ENCODE peak calls at places on chromosomes 11 and 22, in four cellular contexts. E is cardiac fibroblast, F is kidney, O is fibroblast of lung. W is an unnamed sample.

GRCh38 chr11:113477321-113477720 is 2.1 kb upstream of the DRD2 start:
- DNase-seq in E (no peak), F (no peak), O (no peak), W (peak)

GRCh38 chr11:134844838-134845237 is 432.8 kb upstream of the B3GAT1 start:
- DNase-seq in E (no peak), F (no peak), O (no peak), W (peak)

GRCh38 chr11:126500981-126501380 is 145.5 kb downstream of the ST3GAL4 start:
- DNase-seq in E (no peak), F (no peak), O (no peak), W (no peak)

GRCh38 chr22:17084554-17085276 is at the start of gene IL17RA:
- DNase-seq in E (peak), F (peak), O (peak), W (peak)

GRCh38 chr22:27401321-27401720 is 400.2 kb downstream of the MN1 start:
- DNase-seq in E (peak), F (no peak), O (no peak), W (no peak)

GRCh38 chr11:45622861-45623260 is 42.6 kb downstream of the CHST1 start:
- DNase-seq in E (no peak), F (no peak), O (no peak), W (no peak)

GRCh38 chr11:76218449-76219206 is 12.3 kb upstream of the WNT11 start:
- DNase-seq in E (no peak), F (peak), O (no peak), W (no peak)

GRCh38 chr11:72786305-72787261 is 7.3 kb downstream of the STARD10 start:
- DNase-seq in E (no peak), F (no peak), O (no peak), W (peak)

GRCh38 chr11:124946735-124947141 is 7.3 kb upstream of the CCDC15 start:
- DNase-seq in E (peak), F (no peak), O (peak), W (no peak)

GRCh38 chr22:48366591-48366990 is 1461.1 kb downstream of the BRD1 start:
- DNase-seq in E (no peak), F (no peak), O (no peak), W (no peak)

GRCh38 chr11:86481399-86481798 is 106.7 kb downstream of the CCDC81 start:
- DNase-seq in E (peak), F (no peak), O (no peak), W (no peak)

GRCh38 chr11:124586247-124586860 is 16.6 kb downstream of the OR8A1 start:
- DNase-seq in E (peak), F (no peak), O (peak), W (peak)

GRCh38 chr11:61575886-61576516 is 4.9 kb downstream of the SYT7 start:
- DNase-seq in E (no peak), F (no peak), O (no peak), W (peak)

GRCh38 chr11:115709297-115709696 is 205.1 kb upstream of the CADM1 start:
- DNase-seq in E (no peak), F (no peak), O (no peak), W (no peak)

GRCh38 chr11:27296406-27296994 is 66.5 kb downstream of the CCDC34 start:
- DNase-seq in E (peak), F (no peak), O (peak), W (peak)

GRCh38 chr22:23251445-23252093 is 71.3 kb downstream of the BCR start:
- DNase-seq in E (peak), F (no peak), O (peak), W (no peak)

GRCh38 chr11:72015511-72016061 is 16.9 kb downstream of the IL18BP start:
- DNase-seq in E (no peak), F (no peak), O (peak), W (peak)

GRCh38 chr11:38019072-38019775 is 1421.2 kb upstream of the RAG2 start:
- DNase-seq in E (peak), F (peak), O (peak), W (peak)

GRCh38 chr11:8531982-8532381 is 62.0 kb downstream of the STK33 start:
- DNase-seq in E (no peak), F (no peak), O (no peak), W (no peak)

GRCh38 chr11:7186190-7186589 is 65.5 kb upstream of the SYT9 start:
- DNase-seq in E (peak), F (no peak), O (peak), W (no peak)

GRCh38 chr11:47398551-47398950 is 9.8 kb upstream of the SLC39A13 start:
- DNase-seq in E (no peak), F (peak), O (no peak), W (no peak)

GRCh38 chr11:85095239-85095638 is 531.9 kb downstream of the DLG2 start:
- DNase-seq in E (no peak), F (no peak), O (no peak), W (no peak)

GRCh38 chr11:121575250-121575962 is 122.6 kb upstream of the SORL1-AS1 start:
- DNase-seq in E (peak), F (peak), O (peak), W (no peak)

GRCh38 chr11:68819362-68819761 is 22.4 kb downstream of the CPT1A start:
- DNase-seq in E (no peak), F (no peak), O (no peak), W (no peak)

GRCh38 chr22:48507171-48507570 is 1320.5 kb downstream of the BRD1 start:
- DNase-seq in E (no peak), F (no peak), O (no peak), W (no peak)

GRCh38 chr11:35009191-35009940 is 92.9 kb downstream of the PDHX start:
- DNase-seq in E (peak), F (no peak), O (peak), W (no peak)

GRCh38 chr11:35009941-35010337 is 93.5 kb downstream of the PDHX start:
- DNase-seq in E (no peak), F (no peak), O (no peak), W (no peak)

GRCh38 chr11:35006389-35007128 is 90.1 kb downstream of the PDHX start:
- DNase-seq in E (no peak), F (no peak), O (peak), W (no peak)

GRCh38 chr11:35005156-35005780 is 88.8 kb downstream of the PDHX start:
- DNase-seq in E (no peak), F (no peak), O (no peak), W (no peak)

GRCh38 chr11:35007277-35007676 is 90.9 kb downstream of the PDHX start:
- DNase-seq in E (no peak), F (no peak), O (no peak), W (no peak)
- H3K4me3 ChIP-seq in E (no peak), F (no peak), O (no peak), W (no peak)

GRCh38 chr22:46673205-46673604 is 53.0 kb downstream of the GRAMD4 start:
- DNase-seq in E (no peak), F (no peak), O (no peak), W (no peak)

GRCh38 chr22:46672731-46673130 is 52.5 kb downstream of the GRAMD4 start:
- DNase-seq in E (no peak), F (no peak), O (no peak), W (no peak)

GRCh38 chr22:46674906-46675305 is 54.7 kb downstream of the GRAMD4 start:
- DNase-seq in E (no peak), F (no peak), O (no peak), W (no peak)

GRCh38 chr22:46674367-46674781 is 54.2 kb downstream of the GRAMD4 start:
- DNase-seq in E (no peak), F (peak), O (no peak), W (no peak)

DNA sequence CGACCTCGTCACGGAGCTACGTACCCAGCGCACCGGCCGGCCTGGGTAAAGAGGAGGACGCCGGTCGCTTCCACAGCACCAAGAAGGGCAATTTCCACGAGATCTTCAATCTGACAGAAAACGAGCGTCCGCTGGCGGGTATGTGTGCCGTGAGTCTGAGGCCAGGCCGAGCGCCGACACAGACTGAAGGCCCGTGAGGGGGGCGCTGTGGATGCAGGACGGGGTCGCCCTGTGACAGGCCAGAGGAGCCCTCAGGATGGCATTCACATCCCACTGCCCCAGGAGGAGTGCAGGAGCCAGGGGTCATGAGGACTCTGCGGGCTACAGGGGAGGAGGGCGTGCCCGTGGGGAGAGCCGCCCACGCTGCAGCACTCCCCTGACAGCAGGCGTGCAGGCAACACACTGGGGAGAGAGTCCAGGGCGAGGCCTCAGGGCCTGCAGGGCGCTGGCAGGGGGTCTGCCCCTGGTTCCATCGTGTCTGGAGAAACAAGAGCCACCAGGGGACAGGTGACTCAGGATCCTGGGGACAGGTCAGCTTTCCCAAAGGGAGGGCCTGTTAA is 53.6 kb downstream of the GRAMD4 start:
- DNase-seq in E (no peak), F (no peak), O (no peak), W (peak)
- H3K4me3 ChIP-seq in E (no peak), F (no peak), O (no peak), W (no peak)

DNA sequence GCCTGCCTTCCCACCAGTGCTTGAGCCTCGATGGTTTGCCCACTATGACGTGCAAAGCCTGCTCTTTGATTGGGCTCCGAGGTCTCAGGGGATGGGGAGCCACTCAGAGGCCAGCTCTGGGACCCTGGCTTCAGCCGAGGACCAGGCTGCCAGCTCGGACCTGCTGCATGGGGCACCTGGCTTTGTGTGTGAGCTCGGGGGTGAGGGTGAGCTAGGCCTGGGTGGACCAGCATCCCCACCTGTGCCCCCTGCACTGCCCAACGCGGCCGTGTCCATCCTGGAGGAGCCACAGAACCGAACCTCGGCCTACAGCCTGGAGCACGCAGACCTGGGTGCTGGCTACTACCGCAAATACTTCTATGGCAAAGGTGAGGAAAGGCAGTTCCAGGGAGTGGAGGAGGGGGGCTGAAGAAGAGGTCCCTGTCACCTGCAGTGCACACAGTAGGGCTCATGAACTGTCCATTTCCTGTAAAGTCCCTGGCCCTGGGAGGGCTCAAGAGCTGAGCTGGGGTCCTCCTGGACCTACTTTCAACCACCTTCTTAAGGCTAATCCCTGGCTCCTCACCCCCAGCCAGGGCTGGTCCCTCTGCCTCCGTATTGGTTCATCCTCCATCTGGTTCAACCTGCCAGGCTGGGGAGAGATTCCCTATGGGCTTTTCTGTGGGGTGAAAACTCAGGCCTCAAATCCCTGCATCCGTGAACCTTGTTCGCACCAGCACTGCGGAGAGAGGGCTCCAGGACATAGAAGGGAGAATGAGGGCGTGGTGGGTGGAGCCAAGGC is 3.5 kb downstream of the SIPA1 start:
- DNase-seq in E (no peak), F (peak), O (no peak), W (no peak)
- H3K4me3 ChIP-seq in E (no peak), F (no peak), O (no peak), W (peak)

DNA sequence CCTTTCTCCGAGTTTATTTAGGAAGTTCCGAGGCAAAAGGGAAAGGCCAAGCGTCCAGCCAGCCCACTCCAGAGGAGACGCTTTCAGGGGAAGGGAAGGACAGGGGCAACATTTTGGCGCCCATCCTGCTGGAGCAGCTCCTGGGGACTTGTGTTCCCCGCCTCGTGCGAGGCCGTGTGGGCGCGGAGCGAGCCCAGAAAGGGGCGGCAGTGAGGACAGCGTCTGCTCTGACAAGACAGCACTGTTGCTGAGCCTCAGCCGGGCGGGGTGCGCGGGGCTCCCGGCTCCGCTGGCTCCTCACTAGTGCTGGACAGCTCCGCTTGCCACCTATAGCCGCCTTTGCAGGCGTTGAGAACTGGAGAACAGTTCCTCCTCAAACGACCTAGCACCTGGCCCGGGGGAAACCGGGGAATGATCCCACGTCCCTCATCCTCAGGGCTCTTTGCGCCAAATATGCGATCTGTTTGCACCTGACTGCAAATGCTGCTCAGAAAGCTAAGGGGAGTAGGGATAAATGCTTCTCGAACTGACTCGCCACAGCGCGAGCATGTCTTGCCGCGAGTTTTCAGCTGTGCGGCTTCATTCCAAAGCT is 722 bp upstream of the GUCY1A2 start:
- DNase-seq in E (peak), F (peak), O (peak), W (peak)
- H3K4me3 ChIP-seq in E (peak), F (peak), O (peak), W (peak)

DNA sequence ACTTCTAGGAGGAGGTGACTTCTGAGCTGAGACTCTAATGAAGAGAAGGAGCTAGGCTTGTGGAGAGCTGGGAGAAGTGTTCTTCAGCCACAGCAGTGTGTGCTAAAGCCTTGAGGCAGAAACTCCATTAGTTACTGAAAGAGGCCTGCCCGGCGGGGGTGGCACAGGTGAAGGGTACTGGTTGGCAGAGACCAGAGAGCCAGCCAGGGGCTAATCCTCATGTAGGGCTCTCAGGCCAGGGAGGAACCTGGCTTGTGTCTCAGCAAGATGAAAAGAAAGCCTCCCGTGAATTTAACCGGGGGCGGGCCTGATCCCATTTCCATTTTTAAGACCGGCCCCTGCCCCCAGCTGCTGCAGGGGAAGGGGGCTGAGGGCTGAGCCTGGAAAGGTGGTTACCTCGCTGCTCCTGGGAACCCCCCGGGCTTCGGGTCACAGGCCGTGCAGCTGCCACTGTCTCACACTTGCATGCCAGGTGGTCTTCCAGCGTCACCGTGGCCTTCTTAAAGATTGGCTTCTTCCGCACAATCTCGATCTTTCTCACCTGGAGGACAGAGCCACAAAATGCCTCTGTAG is 15.0 kb downstream of the PDGFB start:
- DNase-seq in E (no peak), F (peak), O (no peak), W (peak)
- H3K4me3 ChIP-seq in E (no peak), F (no peak), O (no peak), W (no peak)

GRCh38 chr11:62706841-62707240 is 383 bp downstream of the BSCL2 start:
- DNase-seq in E (no peak), F (no peak), O (no peak), W (no peak)
- H3K4me3 ChIP-seq in E (no peak), F (peak), O (no peak), W (peak)

GRCh38 chr22:49768511-49768910 is 59.2 kb downstream of the BRD1 start:
- DNase-seq in E (no peak), F (peak), O (no peak), W (peak)

GRCh38 chr22:49771266-49772065 is 56.2 kb downstream of the BRD1 start:
- DNase-seq in E (no peak), F (peak), O (no peak), W (peak)

GRCh38 chr22:49770454-49771265 is 57.0 kb downstream of the BRD1 start:
- DNase-seq in E (no peak), F (peak), O (no peak), W (peak)

GRCh38 chr22:49768961-49769690 is 58.5 kb downstream of the BRD1 start:
- DNase-seq in E (peak), F (peak), O (peak), W (peak)

GRCh38 chr22:49769691-49770315 is 57.9 kb downstream of the BRD1 start:
- DNase-seq in E (no peak), F (peak), O (no peak), W (peak)
- H3K4me3 ChIP-seq in E (no peak), F (no peak), O (no peak), W (no peak)

GRCh38 chr11:18790820-18791174 is 801 bp downstream of the PTPN5 start:
- DNase-seq in E (no peak), F (no peak), O (no peak), W (no peak)
- H3K4me3 ChIP-seq in E (no peak), F (no peak), O (no peak), W (peak)

GRCh38 chr22:42643632-42644421 is 3.4 kb upstream of the ATP5MGL start:
- DNase-seq in E (no peak), F (no peak), O (no peak), W (peak)

GRCh38 chr22:42645938-42646568 is 3.1 kb downstream of the CYB5R3 start:
- DNase-seq in E (no peak), F (no peak), O (no peak), W (peak)

GRCh38 chr22:42642801-42643631 is 2.6 kb upstream of the ATP5MGL start:
- DNase-seq in E (no peak), F (no peak), O (no peak), W (peak)

GRCh38 chr22:42645341-42645937 is 3.8 kb downstream of the CYB5R3 start:
- DNase-seq in E (peak), F (no peak), O (no peak), W (peak)

DNA sequence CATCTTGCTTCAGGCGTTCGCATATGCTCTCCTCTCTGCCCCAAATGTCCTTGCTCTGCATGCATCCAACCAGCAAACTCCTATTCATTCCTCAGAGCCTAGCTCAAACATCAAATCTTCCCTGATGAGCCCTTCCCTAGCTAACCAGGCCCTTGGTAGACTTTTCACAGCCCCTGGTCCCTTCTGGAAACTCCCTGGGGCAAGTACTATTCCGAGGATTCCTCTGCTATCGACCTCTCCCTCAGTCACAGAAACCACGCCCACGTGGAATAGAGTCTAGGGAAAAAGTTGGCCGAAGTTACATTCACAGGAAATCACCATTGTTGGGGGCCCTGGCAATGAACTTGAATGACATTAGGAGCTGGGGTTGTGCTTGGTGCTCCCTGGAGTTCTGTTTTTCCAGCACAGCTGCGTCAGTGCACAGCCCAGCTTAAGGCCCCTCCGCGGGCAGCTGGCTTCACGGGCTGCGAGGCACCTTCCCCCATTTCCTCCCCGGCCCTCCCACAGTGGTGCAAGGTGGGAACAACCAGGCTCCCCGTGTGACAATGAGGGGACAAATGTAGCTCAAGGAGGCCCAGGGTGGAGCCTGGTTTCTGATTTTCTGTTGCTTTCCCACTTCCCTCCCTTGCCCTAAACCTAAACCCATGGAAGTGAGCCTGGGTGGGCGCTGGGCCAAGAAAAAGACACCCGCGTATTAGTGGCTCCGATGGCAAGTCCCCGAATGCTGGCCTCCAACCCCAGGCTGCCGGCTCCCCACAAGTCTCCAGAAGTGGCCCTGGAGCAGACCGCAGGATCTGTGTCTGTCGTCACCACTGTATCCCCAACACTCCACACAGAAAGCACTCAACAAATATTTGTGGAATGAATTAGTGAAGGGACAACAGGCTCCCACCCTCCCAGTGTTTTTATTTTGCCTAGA is 4.3 kb upstream of the ATP5MGL start:
- DNase-seq in E (peak), F (no peak), O (peak), W (peak)
- H3K4me3 ChIP-seq in E (peak), F (peak), O (no peak), W (no peak)

W was measured in H7.